ENCODE peak calls at places on chromosomes 4 and X, in five cellular contexts. K is anterior cingulate cortex, M is fibroblast of mammary gland, O is NCI-H1092, N is iPS-NIHi11. F is an unnamed sample.

GRCh38 chr4:128682942-128683666 is 126.4 kb upstream of the JADE1 start:
- DNase-seq in K (no peak), M (no peak), O (no peak), N (peak; percentile 36), F (no peak)

GRCh38 chr4:51895816-51896408 is 53.0 kb downstream of the DCUN1D4 start:
- DNase-seq in K (peak; percentile 6), M (peak; percentile 70), O (peak; percentile 12), N (peak; percentile 86), F (peak; percentile 77)

GRCh38 chrX:115428011-115428410 is 133.0 kb upstream of the PLS3 start:
- DNase-seq in K (no peak), M (no peak), O (no peak), N (peak; percentile 3), F (no peak)

GRCh38 chr4:142452132-142452855 is 393.8 kb downstream of the INPP4B start:
- DNase-seq in K (no peak), M (peak; percentile 73), O (no peak), N (no peak), F (no peak)

GRCh38 chr4:41791557-41791956 is 43.0 kb upstream of the PHOX2B start:
- DNase-seq in K (no peak), M (no peak), O (no peak), N (no peak), F (no peak)

GRCh38 chrX:12802741-12803140 is 11.5 kb downstream of the PRPS2 start:
- DNase-seq in K (no peak), M (no peak), O (no peak), N (no peak), F (no peak)

GRCh38 chrX:96707829-96708228 is 23.2 kb downstream of the DIAPH2 start:
- DNase-seq in K (no peak), M (no peak), O (no peak), N (no peak), F (no peak)

GRCh38 chr4:182716207-182716606 is 201.0 kb downstream of the DCTD start:
- DNase-seq in K (no peak), M (no peak), O (no peak), N (peak; percentile 27), F (no peak)

GRCh38 chr4:150224896-150225591 is 146.8 kb downstream of the DCLK2 start:
- DNase-seq in K (no peak), M (peak; percentile 97), O (no peak), N (peak; percentile 29), F (no peak)